ENCODE peak calls at places on chromosomes 4 and X, in eight cellular contexts. H is AG04450, W is D721Med, Z is fibroblast of lung, R is H9, L is progenitor cell of endocrine pancreas, B is fibroblast of mammary gland, S is GM12878. Y is an unnamed sample.

GRCh38 chr4:177492022-177492421 is 49.8 kb upstream of the AGA start:
- DNase-seq in H (no peak), W (no peak), Z (no peak), R (no peak), L (no peak), B (no peak), S (no peak), Y (no peak)

GRCh38 chrX:46376246-46376885 is 168.9 kb downstream of the ZNF674 start:
- DNase-seq in H (peak), W (no peak), Z (peak), R (peak), L (no peak), B (peak), S (no peak), Y (no peak)

GRCh38 chrX:38061335-38061734 is 55.0 kb downstream of the SYTL5 start:
- DNase-seq in H (no peak), W (no peak), Z (peak), R (no peak), L (no peak), B (peak), S (no peak), Y (no peak)

GRCh38 chr4:531721-532565 is 32.9 kb downstream of the PIGG start:
- DNase-seq in H (no peak), W (no peak), Z (no peak), R (no peak), L (no peak), B (no peak), S (no peak), Y (no peak)

GRCh38 chrX:72620550-72621145 is 48.0 kb upstream of the HDAC8 start:
- DNase-seq in H (peak), W (no peak), Z (peak), R (no peak), L (no peak), B (peak), S (no peak), Y (no peak)

GRCh38 chrX:9927638-9928037 is 39.5 kb upstream of the CLDN34 start:
- DNase-seq in H (no peak), W (no peak), Z (no peak), R (no peak), L (no peak), B (no peak), S (no peak), Y (no peak)

GRCh38 chr4:19358015-19358414 is 893.7 kb upstream of the SLIT2 start:
- DNase-seq in H (no peak), W (no peak), Z (peak), R (no peak), L (no peak), B (peak), S (no peak), Y (no peak)

GRCh38 chr4:38621004-38621684 is 42.9 kb upstream of the KLF3 start:
- DNase-seq in H (peak), W (no peak), Z (peak), R (no peak), L (no peak), B (peak), S (no peak), Y (no peak)

GRCh38 chr4:184664445-184665210 is 15.1 kb downstream of the PRIMPOL start:
- DNase-seq in H (no peak), W (no peak), Z (peak), R (peak), L (no peak), B (peak), S (no peak), Y (no peak)

GRCh38 chrX:70201732-70202131 is 24.4 kb downstream of the DGAT2L6 start:
- DNase-seq in H (no peak), W (no peak), Z (no peak), R (no peak), L (no peak), B (no peak), S (no peak), Y (no peak)

GRCh38 chr4:147596976-147597375 is 20.2 kb upstream of the TMEM184C start:
- DNase-seq in H (peak), W (no peak), Z (peak), R (no peak), L (no peak), B (peak), S (no peak), Y (no peak)

GRCh38 chr4:7361256-7361655 is 73.5 kb downstream of the PSAPL1 start:
- DNase-seq in H (no peak), W (no peak), Z (no peak), R (no peak), L (no peak), B (no peak), S (no peak), Y (no peak)

GRCh38 chr4:8588196-8588470 is 4.4 kb upstream of the CPZ start:
- DNase-seq in H (no peak), W (no peak), Z (no peak), R (no peak), L (no peak), B (no peak), S (no peak), Y (no peak)

GRCh38 chr4:156190606-156191005 is 236.9 kb upstream of the CTSO start:
- DNase-seq in H (peak), W (no peak), Z (peak), R (no peak), L (no peak), B (peak), S (no peak), Y (no peak)

GRCh38 chrX:15854080-15854655 is 445 bp downstream of the AP1S2 start:
- DNase-seq in H (no peak), W (no peak), Z (no peak), R (peak), L (peak), B (peak), S (no peak), Y (peak)

GRCh38 chr4:155899891-155900290 is 3.6 kb upstream of the TDO2 start:
- DNase-seq in H (no peak), W (no peak), Z (peak), R (no peak), L (no peak), B (no peak), S (no peak), Y (no peak)

GRCh38 chr4:71980976-71981375 is 50.8 kb upstream of the NPFFR2 start:
- DNase-seq in H (no peak), W (no peak), Z (peak), R (no peak), L (no peak), B (no peak), S (no peak), Y (no peak)

GRCh38 chr4:155807021-155807420 is 48.2 kb downstream of the GUCY1B1 start:
- DNase-seq in H (peak), W (no peak), Z (peak), R (no peak), L (no peak), B (peak), S (no peak), Y (no peak)

GRCh38 chrX:47562615-47563243 is 1.7 kb downstream of the ARAF start:
- DNase-seq in H (no peak), W (no peak), Z (no peak), R (no peak), L (no peak), B (peak), S (no peak), Y (no peak)

GRCh38 chr4:101346312-101346561 is 1.1 kb downstream of the PPP3CA start:
- DNase-seq in H (no peak), W (no peak), Z (no peak), R (no peak), L (no peak), B (no peak), S (no peak), Y (no peak)

GRCh38 chr4:1404573-1405248 is 1.5 kb downstream of the NKX1-1 start:
- DNase-seq in H (no peak), W (no peak), Z (no peak), R (peak), L (no peak), B (no peak), S (no peak), Y (no peak)

GRCh38 chrX:72576161-72576896 is 3.7 kb upstream of the HDAC8 start:
- DNase-seq in H (no peak), W (no peak), Z (peak), R (no peak), L (no peak), B (peak), S (no peak), Y (no peak)

GRCh38 chrX:109709129-109709631 is 23.9 kb downstream of the ACSL4 start:
- DNase-seq in H (no peak), W (no peak), Z (peak), R (no peak), L (no peak), B (peak), S (peak), Y (no peak)

GRCh38 chr4:8571702-8572685 is 8.2 kb upstream of the GPR78 start:
- DNase-seq in H (no peak), W (no peak), Z (no peak), R (no peak), L (no peak), B (peak), S (no peak), Y (no peak)

GRCh38 chr4:133839326-133839725 is 362.3 kb downstream of the PABPC4L start:
- DNase-seq in H (no peak), W (no peak), Z (peak), R (no peak), L (no peak), B (peak), S (no peak), Y (no peak)

GRCh38 chrX:102651242-102651967 is at the start of gene GPRASP1:
- DNase-seq in H (no peak), W (no peak), Z (peak), R (peak), L (peak), B (peak), S (no peak), Y (peak)

GRCh38 chrX:154487518-154488290 is 1.3 kb upstream of the UBL4A start:
- DNase-seq in H (no peak), W (no peak), Z (no peak), R (no peak), L (no peak), B (no peak), S (no peak), Y (peak)

GRCh38 chrX:154489182-154489581 is 1.2 kb downstream of the SLC10A3 start:
- DNase-seq in H (no peak), W (no peak), Z (no peak), R (no peak), L (no peak), B (no peak), S (no peak), Y (no peak)

GRCh38 chrX:154488336-154489075 is 1.9 kb downstream of the SLC10A3 start:
- DNase-seq in H (no peak), W (no peak), Z (no peak), R (no peak), L (no peak), B (no peak), S (no peak), Y (peak)

GRCh38 chrX:154490021-154490413 is 412 bp downstream of the SLC10A3 start:
- DNase-seq in H (no peak), W (no peak), Z (peak), R (no peak), L (no peak), B (peak), S (no peak), Y (peak)

GRCh38 chrX:154490414-154491083 is at the start of gene SLC10A3:
- DNase-seq in H (peak), W (peak), Z (peak), R (peak), L (peak), B (peak), S (peak), Y (peak)
- TF ChIP-seq CTCF in H (no peak), W (peak), Z (peak), R (no peak), L (no peak), B (no peak), S (peak), Y (no peak)

GRCh38 chr4:118935819-118936218 is 47.2 kb downstream of the SYNPO2 start:
- DNase-seq in H (no peak), W (no peak), Z (no peak), R (no peak), L (no peak), B (peak), S (no peak), Y (no peak)
- TF ChIP-seq CTCF in H (no peak), W (no peak), Z (no peak), R (no peak), L (no peak), B (no peak), S (no peak), Y (no peak)

DNA sequence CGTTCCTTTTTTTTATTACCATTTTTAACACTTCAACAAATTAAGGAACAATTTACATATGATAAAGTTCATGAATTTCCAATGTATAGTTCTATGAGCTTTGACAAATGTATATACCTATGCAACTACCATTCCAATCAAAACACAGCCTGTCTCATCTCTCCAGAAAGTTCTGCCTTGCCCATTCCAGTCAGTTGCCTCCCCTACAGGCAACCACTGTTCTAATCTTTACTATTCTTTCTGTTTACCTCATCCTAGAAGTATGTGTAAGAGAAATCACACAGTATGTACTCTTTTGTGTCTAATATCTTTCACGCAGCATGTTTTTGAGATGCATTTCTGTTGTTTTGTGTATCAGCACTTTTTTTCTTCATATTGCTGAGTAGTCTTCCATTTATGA is 224.9 kb downstream of the KIT start:
- DNase-seq in H (no peak), W (no peak), Z (peak), R (no peak), L (no peak), B (no peak), S (no peak), Y (no peak)
- TF ChIP-seq CTCF in H (no peak), W (no peak), Z (no peak), R (no peak), L (no peak), B (no peak), S (no peak), Y (no peak)

GRCh38 chr4:85246055-85246454 is 228.9 kb upstream of the ARHGAP24 start:
- DNase-seq in H (no peak), W (no peak), Z (no peak), R (no peak), L (no peak), B (no peak), S (no peak), Y (no peak)

GRCh38 chr4:85244638-85245037 is 230.3 kb upstream of the ARHGAP24 start:
- DNase-seq in H (no peak), W (no peak), Z (no peak), R (no peak), L (no peak), B (no peak), S (no peak), Y (no peak)

GRCh38 chr4:85243857-85244256 is 231.1 kb upstream of the ARHGAP24 start:
- DNase-seq in H (no peak), W (no peak), Z (no peak), R (peak), L (no peak), B (peak), S (no peak), Y (no peak)
- TF ChIP-seq CTCF in H (no peak), W (no peak), Z (no peak), R (peak), L (peak), B (peak), S (no peak), Y (no peak)

GRCh38 chr4:108396900-108397299 is 223.5 kb upstream of the RPL34 start:
- DNase-seq in H (no peak), W (no peak), Z (no peak), R (no peak), L (no peak), B (no peak), S (no peak), Y (no peak)

GRCh38 chr4:108398326-108398725 is 222.1 kb upstream of the RPL34 start:
- DNase-seq in H (no peak), W (no peak), Z (peak), R (no peak), L (no peak), B (no peak), S (no peak), Y (no peak)

GRCh38 chr4:108399610-108400265 is 220.6 kb upstream of the RPL34 start:
- DNase-seq in H (no peak), W (no peak), Z (no peak), R (no peak), L (no peak), B (no peak), S (no peak), Y (no peak)

GRCh38 chr4:108398836-108399235 is 221.5 kb upstream of the RPL34 start:
- DNase-seq in H (no peak), W (no peak), Z (no peak), R (no peak), L (no peak), B (no peak), S (no peak), Y (no peak)

DNA sequence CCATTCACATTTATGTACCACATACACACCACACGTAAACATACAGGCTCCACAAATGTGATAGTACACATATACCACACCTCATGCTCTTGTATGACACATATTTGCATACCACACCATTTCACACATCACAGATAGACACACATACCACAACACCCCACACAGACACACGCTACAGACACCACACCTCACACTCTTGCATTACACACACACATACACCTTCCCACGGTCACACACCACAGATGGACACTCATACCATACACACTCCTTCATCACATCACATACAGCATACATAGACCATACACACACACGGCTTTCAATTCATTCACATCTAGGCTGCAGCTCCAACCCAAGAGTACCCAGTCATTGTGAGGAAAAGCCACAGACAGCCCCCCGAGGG is 222.5 kb upstream of the RPL34 start:
- DNase-seq in H (no peak), W (no peak), Z (peak), R (no peak), L (no peak), B (no peak), S (no peak), Y (no peak)
- TF ChIP-seq CTCF in H (no peak), W (no peak), Z (no peak), R (no peak), L (no peak), B (no peak), S (no peak), Y (no peak)

GRCh38 chr4:153577053-153577452 is 107.0 kb upstream of the TLR2 start:
- DNase-seq in H (no peak), W (no peak), Z (no peak), R (no peak), L (no peak), B (no peak), S (no peak), Y (no peak)

GRCh38 chr4:153576443-153576774 is 107.7 kb upstream of the TLR2 start:
- DNase-seq in H (no peak), W (no peak), Z (no peak), R (no peak), L (no peak), B (no peak), S (no peak), Y (no peak)

GRCh38 chr4:153572609-153573008 is 106.4 kb downstream of the TMEM131L start:
- DNase-seq in H (no peak), W (no peak), Z (no peak), R (no peak), L (no peak), B (no peak), S (no peak), Y (no peak)

GRCh38 chr4:153573221-153573620 is 107.1 kb downstream of the TMEM131L start:
- DNase-seq in H (no peak), W (no peak), Z (no peak), R (no peak), L (no peak), B (no peak), S (no peak), Y (no peak)

GRCh38 chr4:153573881-153574807 is 108.0 kb downstream of the TMEM131L start:
- DNase-seq in H (peak), W (no peak), Z (peak), R (no peak), L (no peak), B (peak), S (no peak), Y (no peak)
- TF ChIP-seq CTCF in H (peak), W (peak), Z (peak), R (peak), L (peak), B (peak), S (peak), Y (peak)

DNA sequence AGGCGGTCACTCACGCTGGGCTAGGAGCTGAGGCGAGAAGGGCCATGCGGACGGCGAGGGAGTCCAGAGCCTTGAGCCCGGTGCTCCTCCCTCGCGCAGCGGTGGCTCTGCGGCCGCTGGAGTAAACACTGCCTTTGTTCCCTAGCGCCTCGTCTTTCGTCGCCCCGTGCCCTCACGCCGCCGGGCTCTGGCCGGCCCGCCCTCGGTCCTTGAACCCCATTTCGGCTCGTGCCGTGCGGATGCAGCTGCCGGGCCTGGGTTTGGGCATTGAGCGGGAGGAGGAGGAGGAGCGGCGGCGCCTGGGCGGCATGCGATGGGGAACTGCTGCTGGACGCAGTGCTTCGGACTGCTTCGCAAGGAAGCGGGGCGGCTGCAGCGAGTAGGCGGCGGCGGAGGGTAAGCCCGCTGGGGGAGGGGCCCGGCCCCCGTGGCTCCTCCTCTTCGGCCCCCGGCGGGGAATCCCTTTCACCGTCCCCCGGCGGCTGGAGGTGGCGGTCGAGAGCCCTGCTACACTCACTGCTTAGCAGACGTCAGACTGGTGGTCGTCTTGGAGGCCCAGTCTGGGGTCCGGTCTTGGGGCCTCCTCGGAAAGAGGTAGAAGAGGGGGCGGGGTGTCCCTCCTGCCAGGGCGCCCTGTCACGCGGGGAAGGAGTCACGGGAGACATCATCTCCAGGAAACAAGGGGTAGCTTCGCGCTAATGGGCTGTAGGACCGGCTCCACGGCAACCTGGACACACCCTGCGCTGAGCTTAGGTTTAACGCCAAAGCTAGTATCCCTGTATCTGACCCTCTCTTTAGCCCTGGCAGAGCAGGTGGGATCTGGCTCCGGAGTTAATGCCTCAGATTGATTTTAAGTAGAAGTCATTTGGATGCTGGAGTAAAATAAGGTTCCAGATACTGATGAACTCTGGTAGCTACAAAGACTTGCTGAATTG is at the start of gene AP1AR:
- DNase-seq in H (no peak), W (peak), Z (peak), R (peak), L (peak), B (peak), S (peak), Y (peak)
- TF ChIP-seq CTCF in H (peak), W (no peak), Z (peak), R (peak), L (peak), B (no peak), S (peak), Y (peak)

DNA sequence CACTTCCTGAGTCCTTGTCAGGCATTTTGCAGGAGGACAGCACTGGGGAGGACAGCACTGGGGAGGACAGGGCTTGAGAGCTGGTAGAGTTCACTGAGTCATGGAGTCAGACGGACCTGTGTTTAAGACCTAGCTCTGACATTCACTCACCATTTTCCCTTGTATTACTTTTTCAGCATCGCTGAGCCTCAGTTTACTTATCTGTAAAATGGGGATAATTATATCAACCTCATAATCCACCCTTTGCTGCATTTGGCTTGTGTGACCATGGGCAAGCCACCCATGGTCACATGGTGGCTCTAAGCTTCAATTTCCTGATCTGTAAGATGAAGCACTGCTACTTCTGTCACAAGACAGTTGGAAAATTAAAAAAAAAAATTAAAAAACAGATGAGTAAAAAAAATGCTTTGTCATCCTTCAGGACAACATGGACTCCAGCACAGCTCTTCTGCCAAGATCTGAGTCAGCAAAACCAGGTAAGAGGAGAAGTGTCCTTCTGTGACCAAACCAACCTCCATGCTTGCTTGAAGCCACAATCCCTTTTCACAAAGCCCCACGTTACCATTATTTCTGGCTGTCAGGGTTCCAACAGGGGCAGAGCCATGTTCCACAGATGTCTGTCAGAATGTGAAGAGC is 275.5 kb downstream of the RAB28 start:
- DNase-seq in H (no peak), W (no peak), Z (no peak), R (no peak), L (no peak), B (no peak), S (no peak), Y (no peak)
- TF ChIP-seq CTCF in H (no peak), W (no peak), Z (no peak), R (no peak), L (no peak), B (no peak), S (no peak), Y (no peak)

Y was measured in type B pancreatic cell.